ENCODE peak calls at places on chromosomes 4 and X, in six cellular contexts. R is brain microvascular endothelial cell, D is left lung, G is stomach, N is fibroblast of pulmonary artery, C is bronchial epithelial cell. W is an unnamed sample.

GRCh38 chrX:132488819-132489255 is at the start of gene MBNL3:
- DNase-seq in G (peak; percentile 59), R (no peak), D (peak; percentile 65), N (peak; percentile 49), C (peak; percentile 37), W (peak; percentile 67)

GRCh38 chr4:18441676-18442075 is 420.1 kb upstream of the LCORL start:
- DNase-seq in D (no peak), R (no peak), N (no peak), G (no peak), C (no peak), W (no peak)

GRCh38 chr4:66568001-66568400 is 897.7 kb upstream of the EPHA5 start:
- DNase-seq in C (no peak), G (no peak), R (no peak), D (no peak), N (no peak), W (no peak)

GRCh38 chrX:67520671-67521070 is 23.1 kb upstream of the AR start:
- DNase-seq in C (no peak), D (no peak), R (no peak), G (no peak), N (no peak), W (no peak)

GRCh38 chr4:22897520-22898108 is 204.9 kb downstream of the GBA3 start:
- DNase-seq in R (no peak), G (peak; percentile 28), N (peak; percentile 43), C (peak; percentile 18), D (no peak), W (peak; percentile 26)

GRCh38 chr4:10085828-10086505 is 30.6 kb downstream of the WDR1 start:
- DNase-seq in R (no peak), G (no peak), C (no peak), N (no peak), D (no peak), W (no peak)

GRCh38 chrX:12115377-12115776 is 22.9 kb upstream of the FRMPD4 start:
- DNase-seq in N (no peak), R (no peak), C (no peak), G (no peak), D (no peak), W (no peak)

GRCh38 chr4:133594246-133595207 is 445.4 kb downstream of the PCDH10 start:
- DNase-seq in G (no peak), R (no peak), N (peak; percentile 72), C (peak; percentile 63), D (no peak), W (no peak)

GRCh38 chr4:169283114-169283509 is 12.4 kb upstream of the SH3RF1 start:
- DNase-seq in G (no peak), C (peak; percentile 90), R (peak; percentile 58), D (no peak), N (peak; percentile 80), W (no peak)

GRCh38 chrX:135437867-135438733 is 16.4 kb downstream of the SMIM10L2A start:
- DNase-seq in D (no peak), C (no peak), G (no peak), N (no peak), R (no peak), W (peak; percentile 24)

GRCh38 chrX:110284159-110284558 is 33.7 kb downstream of the AMMECR1 start:
- DNase-seq in N (peak; percentile 85), D (no peak), C (peak; percentile 72), R (peak; percentile 72), G (no peak), W (no peak)

GRCh38 chrX:153669174-153669890 is 4.3 kb downstream of the PNCK start:
- DNase-seq in N (no peak), D (peak; percentile 34), C (no peak), G (no peak), R (no peak), W (no peak)

GRCh38 chrX:103628386-103629290 is at the start of gene TCEAL1:
- DNase-seq in R (peak; percentile 12), D (peak; percentile 72), N (peak; percentile 36), G (peak; percentile 58), C (no peak), W (peak; percentile 63)

GRCh38 chr4:161336621-161337020 is 827.2 kb downstream of the FSTL5 start:
- DNase-seq in R (no peak), N (no peak), G (no peak), C (peak; percentile 53), D (no peak), W (no peak)

GRCh38 chrX:24990585-24990984 is 25.2 kb downstream of the ARX start:
- DNase-seq in G (no peak), N (no peak), D (no peak), R (no peak), C (no peak), W (no peak)

GRCh38 chrX:107107459-107107858 is 11.2 kb downstream of the RBM41 start:
- DNase-seq in C (peak; percentile 19), D (no peak), G (no peak), N (no peak), R (no peak), W (no peak)

GRCh38 chrX:51148848-51149247 is 183.8 kb upstream of the NUDT10 start:
- DNase-seq in D (no peak), N (peak; percentile 1), C (peak; percentile 8), G (no peak), R (no peak), W (no peak)

GRCh38 chrX:119729408-119730201 is 28.8 kb upstream of the SOWAHD start:
- DNase-seq in C (peak; percentile 52), N (peak; percentile 83), R (peak; percentile 59), D (peak; percentile 43), G (peak; percentile 57), W (peak; percentile 61)

GRCh38 chrX:101595739-101596419 is 21.9 kb downstream of the ARMCX6 start:
- DNase-seq in C (peak; percentile 53), N (peak; percentile 81), R (peak; percentile 40), G (no peak), D (no peak), W (peak; percentile 45)

GRCh38 chrX:20427173-20427770 is 160.6 kb upstream of the RPS6KA3 start:
- DNase-seq in D (no peak), C (no peak), G (no peak), R (no peak), N (no peak), W (no peak)

GRCh38 chr4:185792384-185793146 is 19.4 kb downstream of the SORBS2 start:
- DNase-seq in N (peak; percentile 92), D (no peak), C (peak; percentile 87), R (peak; percentile 99), G (no peak), W (no peak)

GRCh38 chr4:179417357-179417756 is 1975.1 kb upstream of the AGA start:
- DNase-seq in R (no peak), C (no peak), D (no peak), N (no peak), G (no peak), W (no peak)

GRCh38 chrX:129629837-129630236 is 24.9 kb downstream of the APLN start:
- DNase-seq in N (no peak), D (no peak), G (no peak), R (no peak), C (no peak), W (no peak)

GRCh38 chrX:76796311-76796710 is 368.8 kb downstream of the MAGEE1 start:
- DNase-seq in C (peak; percentile 18), G (no peak), R (no peak), N (no peak), D (no peak), W (no peak)

DNA sequence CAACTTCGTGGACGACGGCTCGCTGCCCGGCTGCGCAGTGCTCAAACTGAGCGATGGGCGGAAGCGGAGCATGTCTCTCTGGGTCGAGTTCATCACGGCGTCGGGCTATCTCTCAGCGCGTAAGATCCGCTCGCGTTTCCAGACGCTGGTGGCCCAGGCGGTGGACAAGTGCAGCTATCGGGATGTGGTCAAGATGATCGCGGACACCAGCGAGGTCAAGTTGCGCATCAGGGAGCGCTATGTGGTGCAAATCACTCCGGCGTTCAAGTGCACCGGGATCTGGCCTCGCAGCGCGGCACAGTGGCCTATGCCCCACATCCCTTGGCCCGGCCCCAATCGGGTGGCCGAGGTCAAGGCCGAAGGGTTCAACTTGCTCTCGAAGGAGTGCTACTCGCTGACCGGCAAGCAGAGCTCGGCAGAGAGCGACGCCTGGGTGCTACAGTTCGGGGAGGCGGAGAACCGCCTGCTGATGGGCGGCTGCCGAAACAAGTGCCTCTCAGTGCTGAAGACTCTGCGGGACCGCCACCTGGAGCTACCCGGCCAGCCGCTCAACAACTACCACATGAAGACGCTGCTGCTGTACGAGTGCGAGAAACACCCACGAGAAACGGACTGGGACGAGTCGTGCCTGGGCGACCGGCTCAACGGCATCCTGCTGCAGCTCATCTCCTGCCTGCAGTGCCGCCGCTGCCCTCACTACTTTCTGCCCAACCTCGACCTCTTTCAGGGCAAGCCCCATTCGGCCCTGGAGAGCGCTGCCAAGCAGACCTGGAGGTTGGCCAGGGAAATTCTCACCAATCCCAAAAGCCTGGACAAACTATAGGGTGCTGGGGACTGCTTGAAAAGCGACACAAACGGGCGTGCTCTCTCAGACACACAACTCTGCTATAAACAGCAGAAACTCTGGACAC is 1.6 kb downstream of the MAB21L2 start:
- DNase-seq in D (no peak), C (no peak), N (peak; percentile 35), R (peak; percentile 28), G (no peak), W (no peak)
- H3K4me3 ChIP-seq in D (peak overlapping the region; percentile 2), C (no peak overlapping the region), N (peak overlapping the region; percentile 58), R (peak overlapping the region; percentile 75), G (peak overlapping the region; percentile 32), W (no peak overlapping the region)

GRCh38 chr4:44727471-44727870 is 1.1 kb upstream of the GNPDA2 start:
- DNase-seq in C (no peak), D (no peak), N (no peak), G (no peak), R (no peak), W (no peak)
- H3K4me3 ChIP-seq in C (no peak overlapping the region), D (no peak overlapping the region), N (no peak overlapping the region), G (no peak overlapping the region), R (no peak overlapping the region), W (no peak overlapping the region)

GRCh38 chr4:5018096-5018495 is 1.2 kb downstream of the CYTL1 start:
- DNase-seq in G (no peak), C (no peak), R (no peak), D (no peak), N (no peak), W (no peak)

GRCh38 chr4:5018603-5019002 is 655 bp downstream of the CYTL1 start:
- DNase-seq in C (no peak), G (no peak), D (no peak), R (no peak), N (no peak), W (no peak)

GRCh38 chr4:5020341-5020740 is 1.1 kb upstream of the CYTL1 start:
- DNase-seq in D (no peak), N (no peak), R (no peak), G (no peak), C (no peak), W (no peak)

GRCh38 chr4:5019796-5020195 is 538 bp upstream of the CYTL1 start:
- DNase-seq in G (no peak), N (no peak), R (no peak), C (no peak), D (no peak), W (no peak)

GRCh38 chr4:5019274-5019673 is at the start of gene CYTL1:
- DNase-seq in D (no peak), R (no peak), N (no peak), C (no peak), G (no peak), W (no peak)
- H3K4me3 ChIP-seq in D (no peak within 1 kb of the TSS), R (peak within 1 kb of the TSS; percentile 49), N (peak within 1 kb of the TSS; percentile 14), C (no peak within 1 kb of the TSS), G (peak within 1 kb of the TSS; percentile 25), W (no peak within 1 kb of the TSS)

DNA sequence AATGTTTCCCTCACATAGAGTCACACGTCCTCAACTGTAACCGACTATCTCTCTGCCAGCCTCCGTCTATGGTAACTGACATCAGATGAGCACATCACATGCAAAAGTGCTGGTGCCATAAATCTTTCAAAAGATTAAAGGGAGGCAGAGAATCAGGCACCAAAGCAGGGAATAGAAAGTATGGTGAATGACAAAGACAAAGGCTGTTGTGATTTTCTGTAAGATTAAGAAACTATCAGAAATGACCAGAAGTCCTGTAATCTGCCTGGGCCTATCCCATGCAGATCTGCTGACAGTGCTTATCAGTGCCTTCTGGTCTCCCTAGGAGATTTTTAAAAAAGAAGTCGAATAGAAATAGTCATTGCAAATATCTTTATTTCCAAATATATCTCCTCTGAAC is 157.2 kb downstream of the PDGFRA start:
- DNase-seq in R (no peak), G (no peak), D (no peak), C (no peak), N (no peak), W (no peak)
- H3K4me3 ChIP-seq in R (no peak overlapping the region), G (no peak overlapping the region), D (no peak overlapping the region), C (no peak overlapping the region), N (no peak overlapping the region), W (no peak overlapping the region)

W was measured in body of pancreas.